ENCODE peak calls at places on chromosomes 12 and 14, in eight cellular contexts. A is upper lobe of left lung, R is psoas muscle, L is tibial artery, P is lung, V is heart right ventricle, U is uterus, N is IMR-90. C is an unnamed sample. For H3K4me1, the result is how much of the 10 kb centered on the place peaks cover.

GRCh38 chr12:29273178-29273843 is 107.7 kb downstream of the ERGIC2 start:
- DNase-seq in R (no peak), U (no peak), P (no peak), V (no peak), L (no peak), N (no peak), A (no peak), C (no peak)

GRCh38 chr12:92462049-92462448 is 240.7 kb upstream of the PLEKHG7 start:
- DNase-seq in R (no peak), L (no peak), P (no peak), A (no peak), U (no peak), V (no peak), N (no peak), C (no peak)

GRCh38 chr14:73245401-73246325 is 8.4 kb downstream of the PAPLN start:
- DNase-seq in U (no peak), N (no peak), V (peak), R (peak), A (peak), P (peak), L (peak), C (no peak)

GRCh38 chr14:23357261-23357660 is 4.6 kb upstream of the SLC22A17 start:
- DNase-seq in L (no peak), A (peak), V (no peak), N (no peak), U (no peak), P (no peak), R (no peak), C (no peak)

GRCh38 chr12:3083949-3084348 is 6.8 kb downstream of the TSPAN9 start:
- DNase-seq in A (no peak), P (no peak), N (no peak), R (no peak), L (no peak), U (no peak), V (peak), C (no peak)

GRCh38 chr14:25111061-25111601 is 61.2 kb upstream of the STXBP6 start:
- DNase-seq in N (peak), P (no peak), R (no peak), L (peak), U (no peak), V (no peak), A (no peak), C (no peak)

GRCh38 chr14:37081220-37081619 is 91.2 kb downstream of the SLC25A21 start:
- DNase-seq in P (no peak), A (no peak), V (no peak), L (no peak), R (no peak), U (no peak), N (peak), C (no peak)

GRCh38 chr12:50639721-50640120 is 124.2 kb upstream of the ATF1 start:
- DNase-seq in V (no peak), A (no peak), U (no peak), L (no peak), P (no peak), N (no peak), R (no peak), C (no peak)

GRCh38 chr14:61470261-61470953 is 149.0 kb downstream of the PRKCH start:
- DNase-seq in P (peak), A (no peak), U (no peak), R (no peak), L (peak), N (peak), V (peak), C (peak)

GRCh38 chr12:50222275-50222783 is 55.2 kb upstream of the CERS5 start:
- DNase-seq in L (peak), V (no peak), P (peak), R (no peak), U (peak), A (no peak), N (peak), C (no peak)

GRCh38 chr14:96040836-96041371 is 1.7 kb downstream of the C14orf132 start:
- DNase-seq in U (no peak), V (no peak), A (no peak), L (no peak), R (no peak), P (no peak), N (peak), C (no peak)

GRCh38 chr12:114165921-114166320 is 199.8 kb upstream of the RBM19 start:
- DNase-seq in R (no peak), A (no peak), U (no peak), P (no peak), N (no peak), L (no peak), V (no peak), C (no peak)

GRCh38 chr12:79692249-79692619 is 1.5 kb upstream of the PAWR start:
- DNase-seq in A (no peak), U (no peak), R (no peak), N (peak), V (no peak), P (no peak), L (no peak), C (no peak)

GRCh38 chr12:91316825-91317224 is 134.2 kb upstream of the DCN start:
- DNase-seq in L (no peak), R (no peak), U (no peak), V (no peak), A (no peak), N (peak), P (no peak), C (no peak)

GRCh38 chr12:122834921-122835692 is at the start of gene HIP1R:
- DNase-seq in N (no peak), A (peak), R (no peak), V (peak), U (no peak), L (no peak), P (no peak), C (no peak)

GRCh38 chr14:38536376-38537038 is 280.6 kb upstream of the CLEC14A start:
- DNase-seq in L (no peak), R (no peak), N (peak), A (no peak), P (no peak), V (no peak), U (no peak), C (no peak)

GRCh38 chr12:61780435-61780834 is 479.8 kb upstream of the USP15 start:
- DNase-seq in L (no peak), R (no peak), N (no peak), P (no peak), A (no peak), U (no peak), V (no peak), C (no peak)
- H3K4me1 ChIP-seq in L (under half), R (under half), N (under half), P (under half), A (under half), U (under half), V (under half), C (under half)

GRCh38 chr14:42533476-42533875 is 926.8 kb downstream of the LRFN5 start:
- DNase-seq in U (no peak), L (no peak), A (no peak), P (no peak), R (no peak), N (no peak), V (no peak), C (no peak)

GRCh38 chr14:42532194-42532593 is 925.5 kb downstream of the LRFN5 start:
- DNase-seq in L (no peak), P (no peak), A (no peak), V (no peak), N (no peak), U (no peak), R (no peak), C (no peak)

GRCh38 chr14:42535397-42535796 is 928.7 kb downstream of the LRFN5 start:
- DNase-seq in N (no peak), A (no peak), L (no peak), U (no peak), V (no peak), R (no peak), P (no peak), C (no peak)
- TF ChIP-seq CTCF in N (no peak), A (no peak), L (no peak), U (no peak), V (no peak), R (no peak), P (no peak), C (no peak)

DNA sequence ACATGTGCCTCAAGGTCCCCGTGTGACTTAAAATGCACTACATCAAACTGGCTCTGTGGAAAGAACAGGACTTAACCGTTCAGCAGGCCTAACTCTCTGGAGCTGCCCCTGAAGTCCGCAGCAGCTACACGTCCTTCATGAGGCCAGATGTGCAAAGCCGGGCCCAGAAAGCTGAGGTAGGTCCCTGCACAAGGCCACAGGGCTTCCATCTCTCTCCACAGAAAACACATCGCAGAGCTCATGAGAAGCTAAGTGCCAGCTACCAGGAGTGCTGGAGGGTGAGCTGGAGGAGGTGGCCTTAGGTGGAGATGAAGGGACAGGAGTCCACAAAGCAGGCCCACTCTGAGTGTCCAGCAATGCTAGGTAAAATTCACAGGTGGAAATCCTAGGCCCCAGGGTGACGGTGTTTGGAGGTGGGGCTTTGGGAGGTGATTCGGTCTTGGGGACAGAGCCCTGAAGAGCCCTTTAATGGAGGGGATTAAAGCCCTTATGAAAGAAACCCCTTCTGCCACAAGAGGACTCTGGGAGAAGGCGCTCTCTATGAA is 52.4 kb downstream of the VCPKMT start:
- DNase-seq in N (no peak), U (no peak), A (no peak), R (no peak), V (no peak), P (no peak), L (no peak), C (no peak)
- H3K4me1 ChIP-seq in N (under half), U (under half), A (under half), R (under half), V (under half), P (under half), L (under half), C (under half)

DNA sequence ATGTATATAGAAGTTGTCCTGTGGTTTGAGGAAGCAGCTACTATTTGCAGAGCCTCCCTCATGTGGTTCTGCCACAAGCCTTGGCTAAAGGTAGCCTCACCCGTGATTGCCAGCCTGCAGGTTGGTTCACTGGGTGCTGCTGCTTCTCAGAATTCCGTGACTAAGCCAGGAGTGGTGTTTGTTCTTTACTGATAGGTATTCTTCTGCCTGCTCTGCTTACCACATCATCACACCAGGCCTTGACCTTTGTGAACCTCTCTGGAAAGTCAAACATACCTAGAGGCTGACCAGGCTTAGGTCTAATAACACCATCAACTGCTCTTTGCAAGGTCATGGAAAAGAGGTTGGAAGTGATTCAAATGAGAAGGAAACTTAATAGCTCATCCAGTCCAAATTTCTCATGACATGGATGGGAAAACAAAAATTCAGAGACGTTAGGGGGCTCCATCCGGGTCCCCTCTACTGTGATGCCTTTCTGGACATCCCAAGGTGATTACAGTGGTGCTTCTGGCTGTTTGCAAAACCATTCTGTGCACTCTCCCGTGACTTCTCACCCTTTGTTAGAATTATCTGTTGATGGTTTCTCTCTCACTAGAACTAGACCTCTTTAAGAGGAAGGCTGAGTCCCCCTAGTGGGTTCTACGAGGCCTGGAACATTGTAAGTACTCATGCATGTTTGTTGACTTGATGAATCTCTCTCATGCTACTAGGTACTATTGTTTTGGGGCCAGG is 8.5 kb upstream of the SOCS2 start:
- DNase-seq in N (peak), A (no peak), P (peak), R (no peak), U (no peak), V (no peak), L (no peak), C (no peak)
- TF ChIP-seq CTCF in N (peak), A (no peak), P (no peak), R (no peak), U (no peak), V (peak), L (no peak), C (no peak)

C was measured in vagina.